ENCODE peak calls at places on chromosomes 16 and 17, in ten cellular contexts. K is IMR-90; D is lung; V is cardiac muscle cell; B is CD8-positive, alpha-beta T cell; C is HL-60; X is fibroblast of lung; T is upper lobe of right lung; R is pancreas; P is mammary epithelial cell. N is an unnamed sample.

GRCh38 chr16:69520800-69521602 is 44.8 kb upstream of the NFAT5 start:
- DNase-seq in K (no peak), D (no peak), V (no peak), B (no peak), C (no peak), X (no peak), T (no peak), R (no peak), P (no peak), N (no peak)

GRCh38 chr16:17205279-17206139 is 265.3 kb downstream of the XYLT1 start:
- DNase-seq in K (peak; percentile 87), D (no peak), V (peak; percentile 56), B (no peak), C (no peak), X (peak; percentile 57), T (no peak), R (peak; percentile 45), P (no peak), N (no peak)

GRCh38 chr17:180380-181212 is 854 bp downstream of the DOC2B start:
- DNase-seq in K (no peak), D (no peak), V (peak; percentile 49), B (no peak), C (no peak), X (no peak), T (no peak), R (peak; percentile 41), P (no peak), N (no peak)

GRCh38 chr17:35743911-35744328 is 9.1 kb downstream of the GAS2L2 start:
- DNase-seq in K (peak; percentile 40), D (no peak), V (peak; percentile 72), B (no peak), C (peak; percentile 36), X (peak; percentile 45), T (no peak), R (no peak), P (peak; percentile 29), N (no peak)

GRCh38 chr16:8763899-8764298 is 33.5 kb downstream of the TMEM186 start:
- DNase-seq in K (no peak), D (no peak), V (no peak), B (no peak), C (no peak), X (no peak), T (no peak), R (no peak), P (no peak), N (no peak)

GRCh38 chr17:68356520-68356919 is 65.2 kb downstream of the ARSG start:
- DNase-seq in K (no peak), D (no peak), V (no peak), B (peak; percentile 44), C (no peak), X (peak; percentile 74), T (no peak), R (no peak), P (no peak), N (no peak)

GRCh38 chr16:25126820-25127232 is 15.3 kb downstream of the LCMT1 start:
- DNase-seq in K (peak; percentile 91), D (peak; percentile 68), V (peak; percentile 51), B (no peak), C (no peak), X (peak; percentile 94), T (no peak), R (peak; percentile 37), P (peak; percentile 93), N (peak; percentile 90)

GRCh38 chr17:6435051-6435450 is at the start of gene AIPL1:
- DNase-seq in K (no peak), D (no peak), V (no peak), B (no peak), C (no peak), X (no peak), T (no peak), R (no peak), P (no peak), N (no peak)

GRCh38 chr17:1905190-1905919 is 75.5 kb downstream of the RPA1 start:
- DNase-seq in K (no peak), D (no peak), V (peak; percentile 62), B (no peak), C (no peak), X (peak; percentile 11), T (no peak), R (no peak), P (no peak), N (no peak)

GRCh38 chr17:45648642-45649041 is 135.5 kb upstream of the CRHR1 start:
- DNase-seq in K (no peak), D (no peak), V (no peak), B (no peak), C (no peak), X (no peak), T (peak; percentile 29), R (no peak), P (no peak), N (no peak)

GRCh38 chr17:77375526-77375916 is 234.8 kb downstream of the SEC14L1 start:
- DNase-seq in K (no peak), D (no peak), V (no peak), B (no peak), C (no peak), X (no peak), T (no peak), R (no peak), P (no peak), N (no peak)

GRCh38 chr17:77376795-77377751 is 236.3 kb downstream of the SEC14L1 start:
- DNase-seq in K (peak; percentile 92), D (peak; percentile 57), V (no peak), B (no peak), C (no peak), X (peak; percentile 66), T (peak; percentile 75), R (peak; percentile 80), P (no peak), N (no peak)

GRCh38 chr17:77375108-77375507 is 234.3 kb downstream of the SEC14L1 start:
- DNase-seq in K (no peak), D (peak; percentile 61), V (no peak), B (no peak), C (no peak), X (no peak), T (peak; percentile 82), R (no peak), P (no peak), N (no peak)

GRCh38 chr17:77374170-77374936 is 233.6 kb downstream of the SEC14L1 start:
- DNase-seq in K (peak; percentile 86), D (peak; percentile 80), V (peak; percentile 95), B (peak; percentile 61), C (no peak), X (peak; percentile 87), T (peak; percentile 89), R (peak; percentile 70), P (no peak), N (no peak)

GRCh38 chr17:77375917-77376651 is 235.3 kb downstream of the SEC14L1 start:
- DNase-seq in K (peak; percentile 92), D (no peak), V (peak; percentile 71), B (peak; percentile 61), C (no peak), X (peak; percentile 91), T (no peak), R (no peak), P (peak; percentile 59), N (no peak)
- H3K27ac ChIP-seq in K (peak overlapping the region; percentile 94), D (no peak overlapping the region), V (peak overlapping the region; percentile 82), B (peak overlapping the region; percentile 36), C (no peak overlapping the region), X (peak overlapping the region; percentile 91), T (peak overlapping the region; percentile 91), R (peak overlapping the region; percentile 52), P (no peak overlapping the region), N (no peak overlapping the region)

DNA sequence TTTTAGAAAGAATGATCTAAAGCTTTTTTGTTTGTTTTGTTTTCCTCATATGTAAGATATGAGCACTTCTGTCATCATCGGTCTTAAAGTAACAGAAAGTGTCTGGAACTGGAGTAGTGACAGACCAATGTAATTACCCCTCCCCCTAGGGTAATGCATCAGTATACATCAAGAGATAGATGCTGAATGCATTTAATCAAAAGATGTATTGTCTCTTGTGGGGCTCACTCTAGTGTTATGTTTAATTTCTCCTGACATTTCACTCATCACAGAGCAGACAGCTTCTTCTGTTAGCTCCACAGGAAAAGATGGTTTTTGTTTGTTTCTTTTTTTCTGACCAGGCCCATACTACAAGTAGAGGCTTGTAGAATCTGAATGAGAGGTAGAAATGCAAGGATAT is 168.7 kb upstream of the C17orf78 start:
- DNase-seq in K (no peak), D (no peak), V (no peak), B (no peak), C (no peak), X (no peak), T (no peak), R (no peak), P (no peak), N (no peak)
- TF ChIP-seq CTCF in K (no peak), D (no peak), V (no peak), B (no peak), C (no peak), X (no peak), T (no peak), R (no peak), P (no peak), N (no peak)

GRCh38 chr16:86447228-86447627 is 63.1 kb upstream of the FOXF1 start:
- DNase-seq in K (no peak), D (no peak), V (no peak), B (no peak), C (no peak), X (no peak), T (no peak), R (no peak), P (no peak), N (no peak)
- H3K27ac ChIP-seq in K (no peak overlapping the region), D (no peak overlapping the region), V (no peak overlapping the region), B (no peak overlapping the region), C (no peak overlapping the region), X (no peak overlapping the region), T (no peak overlapping the region), R (no peak overlapping the region), P (no peak overlapping the region), N (no peak overlapping the region)

GRCh38 chr17:78745407-78746088 is 36.5 kb downstream of the CYTH1 start:
- DNase-seq in K (peak; percentile 49), D (no peak), V (peak; percentile 53), B (no peak), C (no peak), X (peak; percentile 19), T (no peak), R (no peak), P (no peak), N (no peak)
- TF ChIP-seq CTCF in K (peak; percentile 56), D (peak; percentile 31), V (peak; percentile 46), B (peak; percentile 87), C (peak; percentile 28), X (peak; percentile 29), T (peak; percentile 63), R (peak; percentile 17), P (peak; percentile 48), N (peak; percentile 68)

GRCh38 chr16:1336619-1337018 is 3.2 kb downstream of the BAIAP3 start:
- DNase-seq in K (no peak), D (no peak), V (no peak), B (no peak), C (no peak), X (no peak), T (no peak), R (no peak), P (no peak), N (no peak)
- H3K27ac ChIP-seq in K (no peak overlapping the region), D (no peak overlapping the region), V (no peak overlapping the region), B (no peak overlapping the region), C (no peak overlapping the region), X (no peak overlapping the region), T (no peak overlapping the region), R (no peak overlapping the region), P (no peak overlapping the region), N (no peak overlapping the region)

GRCh38 chr17:8965394-8966168 is at the start of gene PIK3R5:
- DNase-seq in K (no peak), D (peak; percentile 68), V (peak; percentile 19), B (peak; percentile 68), C (peak; percentile 69), X (no peak), T (peak; percentile 86), R (peak; percentile 63), P (peak; percentile 39), N (no peak)
- TF ChIP-seq CTCF in K (no peak), D (no peak), V (no peak), B (no peak), C (no peak), X (no peak), T (no peak), R (no peak), P (peak; percentile 33), N (peak; percentile 17)